ENCODE peak calls at places on chromosome 4, in seven cellular contexts. One of them, this sample, is unnamed.

GRCh38 chr4:54677416-54677815 is 19.7 kb downstream of the KIT start:
- DNase-seq in neuronal stem cell: no peak
- DNase-seq in mesenchymal stem cell: no peak
- DNase-seq in H9: no peak
- DNase-seq in H1: no peak
- DNase-seq in IMR-90: no peak
- DNase-seq in trophoblast cell: no peak
- DNase-seq in this sample: peak; percentile 40

GRCh38 chr4:158295053-158295452 is 84.8 kb downstream of the TMEM144 start:
- DNase-seq in neuronal stem cell: no peak
- DNase-seq in mesenchymal stem cell: no peak
- DNase-seq in H9: no peak
- DNase-seq in H1: no peak
- DNase-seq in IMR-90: no peak
- DNase-seq in trophoblast cell: peak; percentile 96
- DNase-seq in this sample: no peak

GRCh38 chr4:30760560-30760959 is 40.4 kb downstream of the PCDH7 start:
- DNase-seq in neuronal stem cell: no peak
- DNase-seq in mesenchymal stem cell: no peak
- DNase-seq in H9: no peak
- DNase-seq in H1: no peak
- DNase-seq in IMR-90: no peak
- DNase-seq in trophoblast cell: no peak
- DNase-seq in this sample: no peak

GRCh38 chr4:6929339-6929734 is 19.7 kb downstream of the TBC1D14 start:
- DNase-seq in neuronal stem cell: no peak
- DNase-seq in mesenchymal stem cell: no peak
- DNase-seq in H9: no peak
- DNase-seq in H1: no peak
- DNase-seq in IMR-90: no peak
- DNase-seq in trophoblast cell: no peak
- DNase-seq in this sample: no peak

GRCh38 chr4:176090115-176090514 is 24.5 kb downstream of the WDR17 start:
- DNase-seq in neuronal stem cell: no peak
- DNase-seq in mesenchymal stem cell: no peak
- DNase-seq in H9: no peak
- DNase-seq in H1: no peak
- DNase-seq in IMR-90: no peak
- DNase-seq in trophoblast cell: peak; percentile 2
- DNase-seq in this sample: no peak

GRCh38 chr4:164221631-164222030 is 532.3 kb upstream of the SMIM31 start:
- DNase-seq in neuronal stem cell: no peak
- DNase-seq in mesenchymal stem cell: no peak
- DNase-seq in H9: no peak
- DNase-seq in H1: no peak
- DNase-seq in IMR-90: no peak
- DNase-seq in trophoblast cell: peak; percentile 56
- DNase-seq in this sample: no peak

GRCh38 chr4:114926508-114926907 is 186.9 kb downstream of the NDST4 start:
- DNase-seq in neuronal stem cell: no peak
- DNase-seq in mesenchymal stem cell: no peak
- DNase-seq in H9: no peak
- DNase-seq in H1: no peak
- DNase-seq in IMR-90: no peak
- DNase-seq in trophoblast cell: no peak
- DNase-seq in this sample: no peak

GRCh38 chr4:186789671-186790070 is 66.0 kb upstream of the FAT1 start:
- DNase-seq in neuronal stem cell: no peak
- DNase-seq in mesenchymal stem cell: peak; percentile 38
- DNase-seq in H9: no peak
- DNase-seq in H1: no peak
- DNase-seq in IMR-90: peak; percentile 86
- DNase-seq in trophoblast cell: no peak
- DNase-seq in this sample: no peak

GRCh38 chr4:8594097-8595038 is 1.8 kb downstream of the CPZ start:
- DNase-seq in neuronal stem cell: peak; percentile 72
- DNase-seq in mesenchymal stem cell: peak; percentile 77
- DNase-seq in H9: peak; percentile 74
- DNase-seq in H1: no peak
- DNase-seq in IMR-90: peak; percentile 72
- DNase-seq in trophoblast cell: peak; percentile 97
- DNase-seq in this sample: peak; percentile 90

GRCh38 chr4:78311306-78311705 is 240.3 kb upstream of the ANXA3 start:
- DNase-seq in neuronal stem cell: no peak
- DNase-seq in mesenchymal stem cell: no peak
- DNase-seq in H9: no peak
- DNase-seq in H1: no peak
- DNase-seq in IMR-90: no peak
- DNase-seq in trophoblast cell: no peak
- DNase-seq in this sample: peak; percentile 66

GRCh38 chr4:156495109-156495508 is 476.5 kb downstream of the PDGFC start:
- DNase-seq in neuronal stem cell: no peak
- DNase-seq in mesenchymal stem cell: no peak
- DNase-seq in H9: no peak
- DNase-seq in H1: no peak
- DNase-seq in IMR-90: no peak
- DNase-seq in trophoblast cell: no peak
- DNase-seq in this sample: no peak

GRCh38 chr4:187922274-187922673 is 73.3 kb upstream of the ZFP42 start:
- DNase-seq in neuronal stem cell: no peak
- DNase-seq in mesenchymal stem cell: no peak
- DNase-seq in H9: no peak
- DNase-seq in H1: no peak
- DNase-seq in IMR-90: peak; percentile 84
- DNase-seq in trophoblast cell: no peak
- DNase-seq in this sample: no peak
- H3K18ac ChIP-seq in neuronal stem cell: no peak overlapping the region
- H3K18ac ChIP-seq in mesenchymal stem cell: no peak overlapping the region
- H3K18ac ChIP-seq in H9: no peak overlapping the region
- H3K18ac ChIP-seq in H1: no peak overlapping the region
- H3K18ac ChIP-seq in IMR-90: peak overlapping the region; percentile 96
- H3K18ac ChIP-seq in trophoblast cell: no peak overlapping the region
- H3K18ac ChIP-seq in this sample: no peak overlapping the region

GRCh38 chr4:38278255-38278654 is 318.1 kb downstream of the PTTG2 start:
- DNase-seq in neuronal stem cell: no peak
- DNase-seq in mesenchymal stem cell: no peak
- DNase-seq in H9: no peak
- DNase-seq in H1: no peak
- DNase-seq in IMR-90: no peak
- DNase-seq in trophoblast cell: no peak
- DNase-seq in this sample: no peak
- H3K18ac ChIP-seq in neuronal stem cell: no peak overlapping the region
- H3K18ac ChIP-seq in mesenchymal stem cell: no peak overlapping the region
- H3K18ac ChIP-seq in H9: no peak overlapping the region
- H3K18ac ChIP-seq in H1: no peak overlapping the region
- H3K18ac ChIP-seq in IMR-90: no peak overlapping the region
- H3K18ac ChIP-seq in trophoblast cell: no peak overlapping the region
- H3K18ac ChIP-seq in this sample: no peak overlapping the region

GRCh38 chr4:72507167-72507566 is 61.9 kb downstream of the ADAMTS3 start:
- DNase-seq in neuronal stem cell: no peak
- DNase-seq in mesenchymal stem cell: no peak
- DNase-seq in H9: no peak
- DNase-seq in H1: no peak
- DNase-seq in IMR-90: no peak
- DNase-seq in trophoblast cell: no peak
- DNase-seq in this sample: peak; percentile 69
- H3K18ac ChIP-seq in neuronal stem cell: no peak overlapping the region
- H3K18ac ChIP-seq in mesenchymal stem cell: no peak overlapping the region
- H3K18ac ChIP-seq in H9: no peak overlapping the region
- H3K18ac ChIP-seq in H1: no peak overlapping the region
- H3K18ac ChIP-seq in IMR-90: no peak overlapping the region
- H3K18ac ChIP-seq in trophoblast cell: no peak overlapping the region
- H3K18ac ChIP-seq in this sample: no peak overlapping the region

GRCh38 chr4:2373532-2373931 is 44.9 kb downstream of the ZFYVE28 start:
- DNase-seq in neuronal stem cell: no peak
- DNase-seq in mesenchymal stem cell: no peak
- DNase-seq in H9: no peak
- DNase-seq in H1: no peak
- DNase-seq in IMR-90: no peak
- DNase-seq in trophoblast cell: no peak
- DNase-seq in this sample: no peak
- H3K18ac ChIP-seq in neuronal stem cell: no peak overlapping the region
- H3K18ac ChIP-seq in mesenchymal stem cell: no peak overlapping the region
- H3K18ac ChIP-seq in H9: no peak overlapping the region
- H3K18ac ChIP-seq in H1: no peak overlapping the region
- H3K18ac ChIP-seq in IMR-90: no peak overlapping the region
- H3K18ac ChIP-seq in trophoblast cell: no peak overlapping the region
- H3K18ac ChIP-seq in this sample: no peak overlapping the region

DNA sequence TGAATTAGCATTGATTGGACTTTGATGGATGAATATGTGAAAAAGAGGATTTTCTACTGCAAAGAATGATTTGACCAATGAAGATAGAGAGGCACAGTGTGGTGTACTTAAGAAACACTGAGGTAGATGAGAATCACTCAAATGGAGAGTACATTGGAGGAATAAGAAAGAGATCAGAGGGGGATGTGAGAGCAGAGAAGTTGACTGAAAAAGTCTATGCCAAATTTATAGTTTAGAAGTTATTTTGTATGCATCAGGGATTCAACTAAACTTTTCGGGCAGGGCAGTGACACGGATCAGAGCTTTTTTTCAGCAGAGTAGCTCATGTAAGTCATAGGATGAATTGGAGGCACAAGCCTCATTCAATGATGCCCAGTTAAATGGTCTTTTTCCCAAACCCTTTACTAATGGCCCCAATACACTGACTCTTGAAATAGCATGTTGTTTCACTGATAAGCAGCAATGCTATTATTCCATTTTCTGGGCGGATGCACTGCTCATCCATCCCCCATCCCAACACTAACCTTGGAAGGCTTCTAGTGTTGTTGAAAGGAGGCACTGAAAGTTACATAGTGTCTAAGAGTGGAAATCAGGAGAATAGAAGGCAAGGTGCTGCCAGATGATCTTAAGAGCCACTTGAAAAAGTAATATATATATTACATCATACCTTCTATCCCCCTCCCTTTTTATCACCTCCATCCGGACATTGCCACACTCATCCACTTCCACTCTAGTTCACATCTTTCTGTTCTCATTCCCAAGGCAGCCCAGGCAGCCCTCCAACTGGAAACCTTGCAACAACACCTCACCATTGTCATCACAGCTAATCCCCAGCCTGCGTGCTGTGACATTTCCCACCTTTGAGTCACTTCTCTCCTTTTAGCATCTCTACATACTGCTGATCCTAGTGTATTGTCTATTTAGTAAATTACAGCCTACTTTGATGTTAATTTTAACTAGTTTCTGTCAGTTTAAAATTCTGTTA is 46.1 kb downstream of the ARHGAP24 start:
- DNase-seq in neuronal stem cell: no peak
- DNase-seq in mesenchymal stem cell: no peak
- DNase-seq in H9: no peak
- DNase-seq in H1: no peak
- DNase-seq in IMR-90: no peak
- DNase-seq in trophoblast cell: no peak
- DNase-seq in this sample: peak; percentile 74
- H3K18ac ChIP-seq in neuronal stem cell: no peak overlapping the region
- H3K18ac ChIP-seq in mesenchymal stem cell: no peak overlapping the region
- H3K18ac ChIP-seq in H9: no peak overlapping the region
- H3K18ac ChIP-seq in H1: no peak overlapping the region
- H3K18ac ChIP-seq in IMR-90: no peak overlapping the region
- H3K18ac ChIP-seq in trophoblast cell: no peak overlapping the region
- H3K18ac ChIP-seq in this sample: no peak overlapping the region

DNA sequence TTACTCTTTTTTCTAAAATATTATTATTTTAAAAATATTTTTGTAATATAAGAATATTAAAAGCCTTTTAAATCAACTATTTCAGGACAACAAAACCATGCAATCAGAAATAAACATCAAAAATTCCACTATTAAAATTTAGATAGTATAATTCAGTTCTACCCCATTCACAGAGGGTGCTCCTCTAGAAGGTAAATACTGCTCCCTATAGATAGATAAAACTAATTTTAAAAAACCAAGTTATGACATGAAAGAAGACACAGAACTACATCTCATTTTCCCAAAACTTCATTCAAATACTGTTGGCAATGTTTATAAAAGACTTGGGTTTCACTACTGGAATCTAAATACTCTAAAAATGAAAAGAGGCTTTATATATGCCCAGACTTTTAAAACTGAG is 219.3 kb downstream of the SPOCK3 start:
- DNase-seq in neuronal stem cell: no peak
- DNase-seq in mesenchymal stem cell: no peak
- DNase-seq in H9: no peak
- DNase-seq in H1: no peak
- DNase-seq in IMR-90: no peak
- DNase-seq in trophoblast cell: no peak
- DNase-seq in this sample: no peak
- H3K18ac ChIP-seq in neuronal stem cell: no peak overlapping the region
- H3K18ac ChIP-seq in mesenchymal stem cell: no peak overlapping the region
- H3K18ac ChIP-seq in H9: no peak overlapping the region
- H3K18ac ChIP-seq in H1: no peak overlapping the region
- H3K18ac ChIP-seq in IMR-90: no peak overlapping the region
- H3K18ac ChIP-seq in trophoblast cell: no peak overlapping the region
- H3K18ac ChIP-seq in this sample: no peak overlapping the region

GRCh38 chr4:3494501-3494900 is 31.4 kb downstream of the DOK7 start:
- DNase-seq in neuronal stem cell: no peak
- DNase-seq in mesenchymal stem cell: no peak
- DNase-seq in H9: no peak
- DNase-seq in H1: no peak
- DNase-seq in IMR-90: no peak
- DNase-seq in trophoblast cell: no peak
- DNase-seq in this sample: no peak
- H3K18ac ChIP-seq in neuronal stem cell: peak overlapping the region; percentile 96
- H3K18ac ChIP-seq in mesenchymal stem cell: no peak overlapping the region
- H3K18ac ChIP-seq in H9: no peak overlapping the region
- H3K18ac ChIP-seq in H1: no peak overlapping the region
- H3K18ac ChIP-seq in IMR-90: no peak overlapping the region
- H3K18ac ChIP-seq in trophoblast cell: no peak overlapping the region
- H3K18ac ChIP-seq in this sample: no peak overlapping the region

GRCh38 chr4:4477391-4477790 is 64.5 kb downstream of the STX18 start:
- DNase-seq in neuronal stem cell: no peak
- DNase-seq in mesenchymal stem cell: no peak
- DNase-seq in H9: no peak
- DNase-seq in H1: no peak
- DNase-seq in IMR-90: no peak
- DNase-seq in trophoblast cell: no peak
- DNase-seq in this sample: no peak
- H3K18ac ChIP-seq in neuronal stem cell: no peak overlapping the region
- H3K18ac ChIP-seq in mesenchymal stem cell: no peak overlapping the region
- H3K18ac ChIP-seq in H9: no peak overlapping the region
- H3K18ac ChIP-seq in H1: no peak overlapping the region
- H3K18ac ChIP-seq in IMR-90: no peak overlapping the region
- H3K18ac ChIP-seq in trophoblast cell: no peak overlapping the region
- H3K18ac ChIP-seq in this sample: no peak overlapping the region

GRCh38 chr4:188091-188490 is 63.8 kb downstream of the ZNF718 start:
- DNase-seq in neuronal stem cell: no peak
- DNase-seq in mesenchymal stem cell: no peak
- DNase-seq in H9: no peak
- DNase-seq in H1: no peak
- DNase-seq in IMR-90: no peak
- DNase-seq in trophoblast cell: no peak
- DNase-seq in this sample: no peak
- H3K18ac ChIP-seq in neuronal stem cell: no peak overlapping the region
- H3K18ac ChIP-seq in mesenchymal stem cell: no peak overlapping the region
- H3K18ac ChIP-seq in H9: no peak overlapping the region
- H3K18ac ChIP-seq in H1: no peak overlapping the region
- H3K18ac ChIP-seq in IMR-90: no peak overlapping the region
- H3K18ac ChIP-seq in trophoblast cell: no peak overlapping the region
- H3K18ac ChIP-seq in this sample: no peak overlapping the region

This sample was measured in mesendoderm.